ENCODE peak calls at places on chromosomes 2 and 18, in four cellular contexts. N is ovary; O is naive thymus-derived CD4-positive, alpha-beta T cell; A is fibroblast of the aortic adventitia. C is an unnamed sample.

GRCh38 chr2:120318626-120319025 is 27.3 kb upstream of the INHBB start:
- DNase-seq in N (peak), O (no peak), A (peak), C (no peak)

GRCh38 chr2:142585785-142586184 is 291.7 kb upstream of the KYNU start:
- DNase-seq in N (no peak), O (no peak), A (no peak), C (no peak)

GRCh38 chr2:226077841-226078240 is 678.3 kb downstream of the NYAP2 start:
- DNase-seq in N (no peak), O (no peak), A (no peak), C (no peak)

GRCh38 chr18:26471027-26471426 is 77.3 kb downstream of the KCTD1 start:
- DNase-seq in N (no peak), O (no peak), A (no peak), C (no peak)

GRCh38 chr2:100292022-100292580 is 30.2 kb downstream of the LONRF2 start:
- DNase-seq in N (peak), O (peak), A (peak), C (no peak)

GRCh38 chr2:11554430-11554764 is 20.6 kb downstream of the GREB1 start:
- DNase-seq in N (no peak), O (peak), A (no peak), C (no peak)

GRCh38 chr2:23351388-23352141 is 33.4 kb upstream of the KLHL29 start:
- DNase-seq in N (peak), O (peak), A (peak), C (peak)

GRCh38 chr2:27959496-27959895 is 69.0 kb downstream of the BABAM2 start:
- DNase-seq in N (no peak), O (no peak), A (peak), C (no peak)

GRCh38 chr2:221070106-221070505 is 502.0 kb downstream of the EPHA4 start:
- DNase-seq in N (no peak), O (no peak), A (no peak), C (no peak)

GRCh38 chr2:223580951-223581350 is 21.2 kb downstream of the SCG2 start:
- DNase-seq in N (no peak), O (no peak), A (peak), C (no peak)
- H3K4me3 ChIP-seq in N (no peak), O (no peak), A (peak), C (peak)

DNA sequence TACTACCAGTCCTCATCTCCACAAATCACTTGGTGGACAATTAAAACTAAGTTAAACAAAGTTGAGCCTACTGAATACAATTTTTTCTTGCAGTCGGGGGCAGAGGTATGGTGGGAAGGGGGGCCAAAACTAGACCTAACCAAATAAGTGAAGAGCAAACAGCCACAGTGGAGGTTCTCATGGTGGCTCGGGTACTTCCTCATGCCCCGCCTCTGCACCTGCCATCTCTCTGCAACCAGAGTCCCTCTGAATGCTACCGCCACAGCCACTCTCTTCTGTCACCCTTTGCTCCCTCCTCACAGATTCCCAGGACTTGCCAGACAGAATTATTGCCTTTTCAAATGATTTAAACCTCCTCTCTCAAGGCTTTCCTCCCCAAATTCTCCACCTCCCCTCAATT is 204.2 kb downstream of the TMEM247 start:
- DNase-seq in N (no peak), O (no peak), A (no peak), C (no peak)
- H3K4me3 ChIP-seq in N (no peak), O (no peak), A (no peak), C (no peak)

DNA sequence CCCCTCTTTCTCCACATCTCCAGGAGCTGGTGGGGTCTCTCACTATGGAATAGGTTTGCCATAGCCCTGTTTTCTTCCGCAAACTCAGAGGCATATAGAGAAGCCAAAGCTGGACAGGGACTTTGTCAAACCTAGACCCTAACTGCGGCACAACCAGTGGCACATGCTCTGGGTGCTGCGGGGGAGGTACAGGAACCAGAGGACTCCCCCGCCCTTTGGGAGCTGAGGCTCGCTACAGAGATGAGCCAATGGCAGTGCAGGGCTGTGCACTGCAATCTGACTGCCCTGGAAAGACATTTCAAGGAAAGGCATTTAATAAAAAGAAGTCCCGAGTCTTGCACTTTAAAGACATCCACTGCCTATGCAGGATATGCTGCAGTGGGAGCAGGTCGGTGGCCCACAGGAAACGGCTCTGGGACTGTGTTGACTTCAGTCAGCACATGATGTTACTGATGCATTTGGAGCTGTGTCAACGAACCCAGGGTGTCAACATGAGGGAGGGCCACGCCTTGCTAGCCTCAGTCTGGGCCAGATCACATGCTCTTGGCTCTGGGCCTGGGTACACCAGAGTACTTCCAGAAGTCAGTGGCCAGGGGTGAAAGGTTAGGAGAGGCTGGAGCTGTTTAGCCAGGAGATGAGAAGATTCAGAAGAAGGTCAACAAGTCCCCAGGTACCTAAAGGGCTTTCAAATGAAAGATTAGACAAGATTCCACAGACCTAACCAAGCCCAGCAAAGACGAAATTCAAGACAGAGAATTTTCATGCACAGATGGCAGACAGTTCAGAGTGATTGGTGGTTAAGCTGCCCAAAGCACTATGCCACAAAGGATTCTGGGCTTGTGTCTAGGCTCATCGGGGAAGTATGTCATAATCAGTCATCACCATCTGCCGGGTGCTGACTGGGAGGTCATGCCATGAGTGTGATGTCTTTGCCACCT is 8.2 kb downstream of the SLC35F6 start:
- DNase-seq in N (peak), O (no peak), A (peak), C (peak)
- H3K4me3 ChIP-seq in N (no peak), O (no peak), A (no peak), C (peak)

DNA sequence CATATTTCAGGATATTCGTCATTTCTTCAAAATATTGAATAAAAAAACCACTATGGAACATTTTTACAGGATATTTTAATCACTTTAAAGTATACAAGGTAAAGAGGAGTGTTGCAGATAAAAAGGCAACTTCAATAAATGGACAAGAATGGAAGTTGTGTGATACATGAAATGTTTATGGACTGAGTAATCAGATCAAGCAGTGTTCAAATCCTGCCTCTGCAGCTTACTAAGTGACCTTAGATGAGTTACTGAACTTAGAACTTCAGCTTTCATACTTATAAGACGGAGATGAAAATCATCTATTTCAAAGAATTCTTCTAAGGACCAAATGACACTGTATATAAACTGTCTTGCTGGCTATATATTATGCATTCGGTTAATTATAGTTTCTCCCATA is 87.2 kb downstream of the LNPK start:
- DNase-seq in N (no peak), O (no peak), A (no peak), C (no peak)
- H3K4me3 ChIP-seq in N (no peak), O (no peak), A (no peak), C (no peak)

DNA sequence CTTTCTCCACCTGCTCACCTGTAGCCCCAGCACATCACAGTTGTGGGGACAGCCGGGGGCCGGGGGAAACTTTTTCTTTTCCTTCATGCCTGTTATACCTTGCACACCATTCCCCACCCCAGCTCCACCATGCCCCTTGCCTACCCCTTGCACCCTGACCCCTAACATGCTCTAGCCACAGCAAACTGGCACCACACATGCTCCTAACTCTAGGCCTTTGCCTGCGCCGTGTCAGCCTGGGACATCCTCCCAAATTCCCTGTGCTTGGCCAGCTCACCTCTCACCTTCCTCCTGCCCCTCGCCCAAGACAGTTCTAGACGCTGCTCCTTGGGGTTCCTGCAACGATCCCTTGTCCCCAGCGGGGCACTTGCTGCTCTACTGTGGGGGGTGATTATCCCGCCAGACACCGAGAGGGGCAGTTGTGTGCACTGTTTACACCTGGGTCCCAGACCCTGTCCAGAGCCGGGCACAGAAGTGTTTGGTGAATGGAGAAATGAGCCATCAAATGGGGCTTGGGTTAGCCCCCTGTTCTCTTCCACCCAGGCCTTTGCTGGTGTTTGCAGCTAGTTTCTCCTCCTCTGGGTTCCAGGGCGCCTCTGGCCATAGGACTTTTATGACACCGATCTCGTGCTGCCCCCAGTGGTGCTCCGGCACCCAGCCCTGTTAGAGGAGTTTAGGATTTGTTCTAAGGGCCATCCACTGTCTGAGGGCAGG is 129.8 kb downstream of the CTIF start:
- DNase-seq in N (peak), O (no peak), A (no peak), C (no peak)
- H3K4me3 ChIP-seq in N (no peak), O (no peak), A (no peak), C (no peak)